ENCODE peak calls at places on chromosomes 3 and 15, in nine cellular contexts. U, H, Z, B, K, N, C, R and S are unnamed samples.

GRCh38 chr3:77038468-77038927 is 1.4 kb upstream of the ROBO2 start:
- DNase-seq in K (peak), R (no peak), Z (peak), N (peak), C (no peak), B (peak), H (peak), U (peak), S (peak)

GRCh38 chr3:171729452-171730334 is 80.6 kb downstream of the PLD1 start:
- DNase-seq in B (no peak), Z (peak), R (no peak), H (no peak), C (no peak), U (no peak), N (no peak), K (no peak), S (no peak)

GRCh38 chr3:6124875-6125274 is 736.0 kb upstream of the GRM7 start:
- DNase-seq in Z (no peak), K (no peak), N (no peak), H (no peak), C (no peak), R (no peak), B (no peak), U (no peak), S (no peak)

GRCh38 chr3:150107429-150108175 is 136.9 kb upstream of the PFN2 start:
- DNase-seq in N (no peak), C (no peak), B (no peak), R (no peak), Z (no peak), H (no peak), U (peak), K (no peak), S (no peak)

GRCh38 chr15:42919794-42920280 is 741 bp downstream of the TTBK2 start:
- DNase-seq in C (no peak), U (peak), K (peak), R (no peak), Z (peak), N (no peak), H (peak), B (peak), S (no peak)

GRCh38 chr15:58498821-58499580 is 67.2 kb downstream of the LIPC start:
- DNase-seq in Z (no peak), R (no peak), N (no peak), B (peak), C (no peak), K (no peak), H (peak), U (no peak), S (no peak)

GRCh38 chr3:4755566-4755965 is 223.7 kb upstream of the BHLHE40 start:
- DNase-seq in B (no peak), R (no peak), C (no peak), K (no peak), U (no peak), N (no peak), Z (no peak), H (no peak), S (no peak)

GRCh38 chr15:95265419-95265997 is 1034.1 kb downstream of the MCTP2 start:
- DNase-seq in B (no peak), C (no peak), U (no peak), Z (no peak), K (no peak), N (no peak), H (no peak), R (no peak), S (no peak)

GRCh38 chr15:31357148-31357547 is 30.5 kb downstream of the KLF13 start:
- DNase-seq in N (no peak), Z (peak), K (no peak), R (no peak), U (no peak), B (no peak), C (no peak), H (no peak), S (no peak)

GRCh38 chr15:66100761-66101160 is 152.8 kb downstream of the MEGF11 start:
- DNase-seq in N (no peak), Z (no peak), K (no peak), U (no peak), H (no peak), R (no peak), B (no peak), C (no peak), S (no peak)

GRCh38 chr3:195105389-195105788 is 165.6 kb downstream of the XXYLT1 start:
- DNase-seq in R (peak), Z (no peak), B (no peak), U (no peak), K (no peak), C (no peak), N (no peak), H (no peak), S (no peak)

GRCh38 chr3:190912736-190913135 is 50.2 kb upstream of the GMNC start:
- DNase-seq in Z (no peak), B (no peak), K (no peak), R (no peak), C (no peak), N (no peak), U (no peak), H (no peak), S (no peak)

GRCh38 chr3:196803891-196804468 is 63.7 kb upstream of the SENP5 start:
- DNase-seq in Z (no peak), K (no peak), R (no peak), H (no peak), C (no peak), B (no peak), N (no peak), U (no peak), S (no peak)

GRCh38 chr15:83850846-83851245 is 196.9 kb downstream of the ADAMTSL3 start:
- DNase-seq in C (no peak), R (no peak), N (no peak), K (no peak), U (no peak), H (no peak), B (no peak), Z (no peak), S (no peak)

GRCh38 chr15:69410290-69410874 is 3.8 kb upstream of the KIF23 start:
- DNase-seq in C (peak), K (no peak), R (peak), Z (peak), N (no peak), U (peak), H (peak), B (no peak), S (no peak)

GRCh38 chr15:33067456-33067855 is 127.1 kb downstream of the FMN1 start:
- DNase-seq in B (no peak), K (no peak), R (no peak), Z (no peak), U (no peak), N (no peak), H (peak), C (no peak), S (no peak)

GRCh38 chr15:30924353-30924752 is 20.6 kb downstream of the FAN1 start:
- DNase-seq in N (no peak), Z (no peak), H (peak), R (no peak), K (no peak), C (no peak), B (no peak), U (no peak), S (no peak)

GRCh38 chr15:67506775-67507747 is 13.9 kb upstream of the C15orf61 start:
- DNase-seq in H (no peak), B (no peak), C (no peak), K (no peak), Z (no peak), R (no peak), N (no peak), U (no peak), S (no peak)

GRCh38 chr3:14522129-14522691 is 17.9 kb downstream of the GRIP2 start:
- DNase-seq in Z (no peak), K (no peak), N (peak), R (no peak), U (no peak), H (no peak), B (no peak), C (no peak), S (peak)

GRCh38 chr3:132735589-132735988 is 13.4 kb upstream of the NPHP3 start:
- DNase-seq in R (no peak), C (no peak), H (no peak), N (no peak), B (no peak), K (no peak), U (no peak), Z (no peak), S (no peak)

GRCh38 chr15:56940388-56940787 is 21.9 kb downstream of the TCF12 start:
- DNase-seq in Z (no peak), C (no peak), K (no peak), B (no peak), N (no peak), U (no peak), R (no peak), H (no peak), S (no peak)

GRCh38 chr3:47799733-47800132 is 3.2 kb upstream of the DHX30 start:
- DNase-seq in U (no peak), H (no peak), C (no peak), K (no peak), B (no peak), Z (no peak), R (peak), N (no peak), S (no peak)

GRCh38 chr15:50051811-50052419 is 67.1 kb downstream of the ATP8B4 start:
- DNase-seq in U (peak), K (peak), C (no peak), B (peak), N (peak), Z (peak), H (peak), R (no peak), S (peak)

GRCh38 chr3:29618395-29619291 is 337.8 kb downstream of the RBMS3 start:
- DNase-seq in Z (no peak), N (no peak), B (peak), K (no peak), U (no peak), C (no peak), H (no peak), R (no peak), S (no peak)

GRCh38 chr15:57634290-57634689 is 42.6 kb downstream of the MYZAP start:
- DNase-seq in R (no peak), B (no peak), N (no peak), Z (no peak), C (no peak), K (no peak), U (no peak), H (no peak), S (no peak)

GRCh38 chr3:184742676-184743135 is 30.8 kb upstream of the MAGEF1 start:
- DNase-seq in C (no peak), H (no peak), N (peak), K (no peak), U (peak), Z (peak), B (no peak), R (no peak), S (no peak)

GRCh38 chr3:127536818-127537810 is 53.4 kb downstream of the TPRA1 start:
- DNase-seq in U (no peak), C (no peak), B (no peak), Z (peak), H (no peak), K (no peak), R (no peak), N (no peak), S (no peak)

GRCh38 chr3:47162695-47163022 is 1.3 kb downstream of the SETD2 start:
- DNase-seq in B (no peak), C (no peak), R (no peak), U (no peak), Z (no peak), K (no peak), H (no peak), N (no peak), S (no peak)

GRCh38 chr15:79965836-79966630 is 5.0 kb downstream of the BCL2A1 start:
- DNase-seq in C (no peak), U (no peak), H (no peak), B (no peak), Z (no peak), K (no peak), N (no peak), R (no peak), S (no peak)

GRCh38 chr3:129936757-129937156 is 37.8 kb upstream of the TRH start:
- DNase-seq in K (peak), N (peak), B (peak), C (no peak), Z (peak), H (peak), U (no peak), R (peak), S (no peak)

GRCh38 chr3:126309861-126310655 is 47.1 kb downstream of the KLF15 start:
- DNase-seq in N (no peak), K (no peak), U (no peak), B (no peak), H (no peak), R (peak), Z (no peak), C (no peak), S (no peak)

GRCh38 chr3:108455212-108455705 is 55.1 kb downstream of the MYH15 start:
- DNase-seq in C (no peak), U (no peak), K (no peak), B (no peak), Z (no peak), R (no peak), H (no peak), N (no peak), S (no peak)

GRCh38 chr3:139117136-139117675 is 72.5 kb upstream of the PRR23C start:
- DNase-seq in H (peak), U (no peak), R (no peak), Z (no peak), C (no peak), K (no peak), N (no peak), B (peak), S (no peak)

GRCh38 chr3:45693941-45694521 is 4.8 kb downstream of the SACM1L start:
- DNase-seq in Z (no peak), H (no peak), C (no peak), K (no peak), R (no peak), U (no peak), N (no peak), B (no peak), S (no peak)
- TF ChIP-seq CTCF in Z (no peak), H (peak), C (no peak), K (no peak), R (no peak), U (no peak), N (no peak), B (no peak), S (peak)

GRCh38 chr15:74889882-74890768 is at the start of gene MPI:
- DNase-seq in B (peak), C (peak), R (peak), U (peak), N (peak), Z (peak), H (peak), K (peak), S (peak)
- TF ChIP-seq CTCF in B (no peak), C (no peak), R (no peak), U (no peak), N (peak), Z (peak), H (no peak), K (no peak), S (peak)

DNA sequence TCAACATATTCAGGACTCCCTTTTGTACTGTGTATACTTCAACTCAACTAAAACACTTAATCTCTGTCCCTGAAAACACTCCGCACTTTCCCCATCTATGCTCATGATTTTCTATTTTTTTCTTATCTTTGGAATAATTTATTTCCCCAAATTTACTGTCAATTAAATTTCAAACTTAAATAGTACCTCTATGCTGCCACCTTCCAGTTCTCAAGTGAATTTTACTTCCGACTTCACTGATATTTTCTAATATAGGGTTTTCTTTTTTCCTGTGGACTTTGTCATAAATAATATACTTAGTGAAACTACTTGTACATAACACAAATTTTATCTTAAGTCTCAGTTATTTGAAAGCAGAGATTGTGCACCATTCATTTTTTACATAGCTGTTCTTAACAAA is 1303.3 kb downstream of the OTOL1 start:
- DNase-seq in R (no peak), H (no peak), B (no peak), C (no peak), Z (no peak), K (no peak), U (no peak), N (no peak), S (no peak)
- TF ChIP-seq CTCF in R (no peak), H (no peak), B (no peak), C (no peak), Z (no peak), K (no peak), U (no peak), N (no peak), S (no peak)

GRCh38 chr3:9403463-9403862 is 6.0 kb downstream of the SETD5 start:
- DNase-seq in Z (no peak), N (no peak), C (no peak), R (no peak), K (no peak), U (no peak), H (no peak), B (no peak), S (no peak)

GRCh38 chr3:9402410-9403228 is 5.2 kb downstream of the SETD5 start:
- DNase-seq in K (no peak), R (no peak), U (peak), N (no peak), Z (peak), C (no peak), H (no peak), B (no peak), S (peak)

GRCh38 chr3:9405756-9406155 is 8.3 kb downstream of the SETD5 start:
- DNase-seq in Z (no peak), C (no peak), R (no peak), H (no peak), N (no peak), U (no peak), B (no peak), K (no peak), S (no peak)

GRCh38 chr3:9406856-9407626 is 9.6 kb downstream of the SETD5 start:
- DNase-seq in B (no peak), Z (no peak), R (no peak), K (no peak), H (no peak), C (no peak), U (no peak), N (no peak), S (no peak)

DNA sequence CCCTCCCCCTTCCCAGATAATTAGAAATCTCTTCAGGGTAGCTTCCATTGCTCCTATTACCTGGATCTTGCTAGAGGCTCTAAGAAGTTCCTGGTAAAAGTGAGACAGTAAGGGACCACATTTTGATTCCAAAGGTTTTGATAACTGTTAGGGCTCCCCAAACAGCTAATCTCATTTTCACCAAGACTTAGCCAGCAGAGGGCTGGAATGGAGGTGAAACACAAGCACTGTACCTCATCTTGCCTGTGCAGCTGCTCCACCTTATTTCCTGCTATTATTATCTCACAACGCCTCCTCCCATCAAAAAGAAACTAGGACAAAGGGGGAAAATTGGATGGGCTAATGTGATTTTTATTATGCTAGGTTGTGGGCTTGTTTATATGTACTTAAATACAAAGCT is 7.3 kb downstream of the SETD5 start:
- DNase-seq in H (no peak), N (no peak), B (no peak), R (no peak), K (no peak), Z (no peak), C (no peak), U (peak), S (no peak)
- TF ChIP-seq CTCF in H (peak), N (no peak), B (no peak), R (no peak), K (no peak), Z (peak), C (peak), U (no peak), S (no peak)

GRCh38 chr3:50290116-50290745 is 2.0 kb downstream of the IFRD2 start:
- DNase-seq in U (no peak), R (peak), Z (peak), C (peak), N (peak), K (no peak), B (no peak), H (no peak), S (no peak)

GRCh38 chr3:50294089-50294488 is 1.9 kb upstream of the IFRD2 start:
- DNase-seq in R (no peak), N (no peak), H (no peak), C (no peak), K (no peak), B (no peak), U (no peak), Z (no peak), S (no peak)

GRCh38 chr3:50292924-50293801 is 934 bp upstream of the IFRD2 start:
- DNase-seq in N (peak), Z (no peak), H (peak), B (no peak), R (peak), U (no peak), K (no peak), C (no peak), S (no peak)

GRCh38 chr3:50294492-50295403 is 2.5 kb upstream of the IFRD2 start:
- DNase-seq in U (no peak), Z (no peak), B (no peak), K (no peak), R (no peak), H (no peak), C (no peak), N (no peak), S (no peak)

DNA sequence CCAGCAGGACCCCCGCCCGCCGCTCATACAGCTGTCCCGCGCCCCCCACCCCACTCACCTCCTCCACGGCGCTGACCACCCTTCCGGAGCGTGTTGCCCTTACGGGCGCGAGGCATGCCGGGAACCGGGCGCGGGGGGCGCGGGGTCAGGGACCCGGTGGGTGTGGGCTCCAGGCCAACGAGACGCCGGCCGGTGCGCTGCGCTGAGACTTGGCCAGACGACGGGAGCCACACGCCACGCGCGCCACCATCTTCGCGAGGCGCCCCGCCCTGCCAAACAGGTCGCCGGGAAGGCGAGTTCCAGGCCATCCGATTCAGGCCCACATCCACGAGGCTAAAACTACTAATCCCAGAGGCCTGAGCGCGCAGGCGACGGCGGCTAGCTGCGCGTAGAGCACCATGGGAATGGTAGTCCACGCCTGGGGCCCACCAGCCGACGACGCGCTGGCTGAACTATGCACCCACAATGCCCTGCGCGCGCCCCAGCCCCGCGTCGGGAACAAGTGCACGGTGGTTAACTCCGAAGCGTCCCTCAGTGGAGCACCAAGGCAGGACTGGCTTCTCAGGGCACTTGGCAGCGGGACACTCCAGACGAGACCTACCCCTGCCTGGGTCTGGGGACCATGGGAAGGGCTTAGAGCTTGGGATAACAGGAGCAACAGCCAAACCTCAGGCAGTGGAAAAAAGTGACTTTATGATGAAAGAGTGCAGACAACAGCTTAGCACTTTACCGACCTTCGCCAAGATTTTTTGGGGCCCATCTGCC is at the start of gene IFRD2:
- DNase-seq in N (peak), U (peak), Z (peak), H (peak), R (peak), K (peak), C (peak), B (peak), S (peak)
- TF ChIP-seq CTCF in N (no peak), U (no peak), Z (no peak), H (no peak), R (no peak), K (peak), C (no peak), B (no peak), S (no peak)

DNA sequence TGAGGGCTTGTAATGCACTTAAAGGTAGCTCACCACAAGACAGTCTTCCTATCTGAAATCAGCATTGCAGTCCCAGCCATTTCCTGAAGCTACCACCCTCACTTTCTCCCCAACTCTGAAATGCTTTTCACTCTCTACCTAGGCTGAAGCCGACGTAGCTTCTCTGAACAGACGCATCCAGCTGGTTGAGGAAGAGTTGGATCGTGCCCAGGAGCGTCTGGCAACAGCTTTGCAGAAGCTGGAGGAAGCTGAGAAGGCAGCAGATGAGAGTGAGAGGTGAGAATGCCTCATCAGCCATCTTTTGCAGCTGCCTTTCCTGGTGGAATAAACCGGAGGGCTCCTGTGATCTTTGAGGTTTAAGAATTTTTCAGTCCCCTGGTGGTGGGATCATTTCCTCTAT is 14.3 kb downstream of the TPM1 start:
- DNase-seq in C (no peak), K (no peak), R (no peak), U (no peak), B (no peak), H (no peak), Z (peak), N (peak), S (no peak)
- TF ChIP-seq CTCF in C (no peak), K (no peak), R (no peak), U (no peak), B (no peak), H (no peak), Z (no peak), N (no peak), S (no peak)

GRCh38 chr3:42071720-42072582 is 19.2 kb upstream of the TRAK1 start:
- DNase-seq in H (peak), B (no peak), U (peak), R (peak), Z (peak), N (peak), K (peak), C (no peak), S (no peak)
- TF ChIP-seq CTCF in H (no peak), B (no peak), U (no peak), R (no peak), Z (no peak), N (no peak), K (no peak), C (no peak), S (no peak)